ENCODE peak calls at places on chromosomes 2 and 18, in nine cellular contexts. Q, Y, U, B, S, K, A, L and M are unnamed samples.

GRCh38 chr2:189022002-189022401 is 47.8 kb downstream of the COL3A1 start:
- DNase-seq in Q (no peak), Y (no peak), U (no peak), B (no peak), S (peak), K (no peak), A (peak), L (no peak), M (no peak)

GRCh38 chr2:99706734-99707133 is 216.9 kb upstream of the REV1 start:
- DNase-seq in Q (no peak), Y (no peak), U (no peak), B (peak), S (no peak), K (no peak), A (no peak), L (no peak), M (no peak)

GRCh38 chr18:30446605-30447004 is 595.9 kb downstream of the DSC3 start:
- DNase-seq in Q (no peak), Y (no peak), U (peak), B (no peak), S (no peak), K (no peak), A (no peak), L (no peak), M (no peak)

GRCh38 chr2:64192570-64193192 is 48.5 kb upstream of the PELI1 start:
- DNase-seq in Q (no peak), Y (no peak), U (no peak), B (no peak), S (no peak), K (no peak), A (no peak), L (no peak), M (no peak)

GRCh38 chr2:214730248-214730647 is 79.2 kb downstream of the BARD1 start:
- DNase-seq in Q (no peak), Y (no peak), U (no peak), B (no peak), S (no peak), K (no peak), A (no peak), L (no peak), M (no peak)

GRCh38 chr2:151277011-151277410 is 12.5 kb downstream of the NMI start:
- DNase-seq in Q (no peak), Y (no peak), U (no peak), B (no peak), S (no peak), K (no peak), A (no peak), L (no peak), M (no peak)

GRCh38 chr2:170737821-170738220 is 22.7 kb downstream of the SP5 start:
- DNase-seq in Q (no peak), Y (no peak), U (no peak), B (no peak), S (no peak), K (no peak), A (no peak), L (no peak), M (no peak)

GRCh38 chr2:27353762-27354596 is 2.6 kb downstream of the GTF3C2 start:
- DNase-seq in Q (no peak), Y (no peak), U (no peak), B (no peak), S (no peak), K (no peak), A (peak), L (no peak), M (no peak)

GRCh38 chr2:85847051-85847588 is 41.7 kb downstream of the ST3GAL5 start:
- DNase-seq in Q (no peak), Y (no peak), U (no peak), B (no peak), S (no peak), K (no peak), A (no peak), L (no peak), M (no peak)

GRCh38 chr2:9463698-9464034 is 10.7 kb upstream of the IAH1 start:
- DNase-seq in Q (no peak), Y (no peak), U (no peak), B (no peak), S (no peak), K (no peak), A (no peak), L (no peak), M (no peak)

GRCh38 chr2:181354626-181355025 is 102.6 kb upstream of the ITGA4 start:
- DNase-seq in Q (no peak), Y (no peak), U (no peak), B (no peak), S (no peak), K (no peak), A (peak), L (no peak), M (no peak)

GRCh38 chr2:42854207-42854818 is 61.9 kb upstream of the HAAO start:
- DNase-seq in Q (peak), Y (no peak), U (peak), B (no peak), S (no peak), K (no peak), A (peak), L (no peak), M (no peak)

GRCh38 chr2:60555066-60555793 is 1.8 kb upstream of the BCL11A start:
- DNase-seq in Q (peak), Y (no peak), U (peak), B (peak), S (no peak), K (peak), A (peak), L (no peak), M (peak)

GRCh38 chr18:76351961-76352581 is 143.0 kb downstream of the ZNF516 start:
- DNase-seq in Q (no peak), Y (no peak), U (no peak), B (no peak), S (peak), K (no peak), A (peak), L (no peak), M (no peak)

GRCh38 chr2:68943581-68944568 is 8.8 kb downstream of the GKN2 start:
- DNase-seq in Q (peak), Y (peak), U (peak), B (peak), S (peak), K (peak), A (peak), L (peak), M (peak)

GRCh38 chr2:208718828-208719227 is 312.2 kb downstream of the PTH2R start:
- DNase-seq in Q (no peak), Y (no peak), U (no peak), B (no peak), S (no peak), K (no peak), A (no peak), L (no peak), M (no peak)

GRCh38 chr2:42101641-42102605 is 54.1 kb downstream of the PKDCC start:
- DNase-seq in Q (peak), Y (no peak), U (peak), B (peak), S (peak), K (peak), A (peak), L (peak), M (peak)

GRCh38 chr18:61861372-61861771 is 31.4 kb downstream of the RNF152 start:
- DNase-seq in Q (no peak), Y (no peak), U (no peak), B (no peak), S (no peak), K (no peak), A (no peak), L (no peak), M (no peak)

GRCh38 chr2:129369437-129369836 is 610.0 kb upstream of the RAB6C start:
- DNase-seq in Q (no peak), Y (no peak), U (no peak), B (no peak), S (no peak), K (no peak), A (no peak), L (no peak), M (no peak)

GRCh38 chr2:119248311-119248710 is 24.7 kb downstream of the STEAP3 start:
- DNase-seq in Q (no peak), Y (no peak), U (no peak), B (no peak), S (no peak), K (no peak), A (peak), L (no peak), M (no peak)

GRCh38 chr2:213751446-213751845 is 467.2 kb downstream of the SPAG16 start:
- DNase-seq in Q (no peak), Y (no peak), U (no peak), B (no peak), S (no peak), K (no peak), A (no peak), L (no peak), M (no peak)

GRCh38 chr2:61550375-61551209 is 12.4 kb upstream of the XPO1 start:
- DNase-seq in Q (no peak), Y (no peak), U (no peak), B (no peak), S (no peak), K (no peak), A (no peak), L (no peak), M (peak)

GRCh38 chr2:162058973-162059668 is 14.9 kb downstream of the DPP4 start:
- DNase-seq in Q (peak), Y (no peak), U (no peak), B (no peak), S (no peak), K (peak), A (no peak), L (no peak), M (no peak)

GRCh38 chr2:62149708-62150107 is 46.2 kb upstream of the B3GNT2 start:
- DNase-seq in Q (no peak), Y (peak), U (no peak), B (no peak), S (peak), K (no peak), A (peak), L (no peak), M (no peak)

GRCh38 chr2:191499874-191500565 is 177.9 kb upstream of the NABP1 start:
- DNase-seq in Q (no peak), Y (no peak), U (no peak), B (no peak), S (peak), K (no peak), A (peak), L (no peak), M (no peak)

GRCh38 chr2:195094330-195094729 is 562.7 kb upstream of the SLC39A10 start:
- DNase-seq in Q (no peak), Y (no peak), U (no peak), B (no peak), S (no peak), K (no peak), A (no peak), L (no peak), M (no peak)

GRCh38 chr2:101152195-101153076 is 1.3 kb upstream of the TBC1D8 start:
- DNase-seq in Q (no peak), Y (peak), U (peak), B (peak), S (no peak), K (peak), A (peak), L (no peak), M (peak)

GRCh38 chr18:77131652-77132368 is 773 bp downstream of the MBP start:
- DNase-seq in Q (peak), Y (no peak), U (peak), B (peak), S (no peak), K (no peak), A (no peak), L (no peak), M (peak)

GRCh38 chr2:38615237-38615636 is 12.5 kb upstream of the HNRNPLL start:
- DNase-seq in Q (no peak), Y (no peak), U (no peak), B (no peak), S (no peak), K (no peak), A (no peak), L (no peak), M (no peak)

GRCh38 chr2:166628478-166629136 is 134.6 kb upstream of the SCN7A start:
- DNase-seq in Q (no peak), Y (no peak), U (no peak), B (no peak), S (no peak), K (no peak), A (no peak), L (no peak), M (peak)

GRCh38 chr2:118388771-118389170 is 300.5 kb downstream of the INSIG2 start:
- DNase-seq in Q (no peak), Y (no peak), U (no peak), B (no peak), S (no peak), K (no peak), A (no peak), L (no peak), M (no peak)

GRCh38 chr18:47215554-47216138 is 35.8 kb downstream of the SKOR2 start:
- DNase-seq in Q (peak), Y (no peak), U (peak), B (peak), S (peak), K (no peak), A (peak), L (no peak), M (peak)

GRCh38 chr2:229610871-229611270 is 103.5 kb downstream of the DNER start:
- DNase-seq in Q (no peak), Y (no peak), U (no peak), B (no peak), S (no peak), K (no peak), A (no peak), L (no peak), M (no peak)

GRCh38 chr2:239443102-239443620 is 42.3 kb upstream of the HDAC4 start:
- DNase-seq in Q (no peak), Y (no peak), U (no peak), B (no peak), S (no peak), K (no peak), A (no peak), L (no peak), M (no peak)

GRCh38 chr18:34767601-34768027 is 57.5 kb downstream of the DTNA start:
- DNase-seq in Q (no peak), Y (no peak), U (no peak), B (no peak), S (no peak), K (no peak), A (peak), L (no peak), M (no peak)